ENCODE peak calls at places on chromosomes 12 and 14, in four cellular contexts. One of them, this sample, is unnamed.

GRCh38 chr14:71701990-71702389 is 230.2 kb upstream of the RGS6 start:
- DNase-seq in GM12891: no peak
- DNase-seq in K562: no peak
- DNase-seq in GM12878: no peak
- DNase-seq in this sample: no peak

GRCh38 chr14:81164167-81164774 is 56.5 kb downstream of the GTF2A1 start:
- DNase-seq in GM12891: peak
- DNase-seq in K562: peak
- DNase-seq in GM12878: peak
- DNase-seq in this sample: peak

GRCh38 chr12:69054343-69055056 is 121.5 kb upstream of the CPM start:
- DNase-seq in GM12891: no peak
- DNase-seq in K562: no peak
- DNase-seq in GM12878: no peak
- DNase-seq in this sample: no peak

GRCh38 chr12:5516781-5517180 is 84.9 kb downstream of the NTF3 start:
- DNase-seq in GM12891: no peak
- DNase-seq in K562: no peak
- DNase-seq in GM12878: no peak
- DNase-seq in this sample: no peak

GRCh38 chr12:109387425-109388166 is 39.9 kb downstream of the MYO1H start:
- DNase-seq in GM12891: no peak
- DNase-seq in K562: peak
- DNase-seq in GM12878: no peak
- DNase-seq in this sample: no peak

GRCh38 chr14:54209501-54210231 is 187.1 kb upstream of the CDKN3 start:
- DNase-seq in GM12891: no peak
- DNase-seq in K562: no peak
- DNase-seq in GM12878: no peak
- DNase-seq in this sample: no peak

GRCh38 chr12:106767954-106768501 is 6.5 kb upstream of the RIC8B start:
- DNase-seq in GM12891: no peak
- DNase-seq in K562: no peak
- DNase-seq in GM12878: no peak
- DNase-seq in this sample: no peak

GRCh38 chr14:23185046-23185445 is 1.6 kb upstream of the SLC7A8 start:
- DNase-seq in GM12891: no peak
- DNase-seq in K562: no peak
- DNase-seq in GM12878: no peak
- DNase-seq in this sample: no peak

GRCh38 chr12:54439521-54440255 is 20.6 kb upstream of the ITGA5 start:
- DNase-seq in GM12891: no peak
- DNase-seq in K562: peak
- DNase-seq in GM12878: no peak
- DNase-seq in this sample: no peak

GRCh38 chr14:33275879-33276278 is 337.2 kb downstream of the NPAS3 start:
- DNase-seq in GM12891: no peak
- DNase-seq in K562: no peak
- DNase-seq in GM12878: no peak
- DNase-seq in this sample: no peak

GRCh38 chr12:126784328-126784921 is 1482.5 kb upstream of the TMEM132C start:
- DNase-seq in GM12891: no peak
- DNase-seq in K562: peak
- DNase-seq in GM12878: no peak
- DNase-seq in this sample: no peak

GRCh38 chr14:54600685-54601084 is 33.8 kb downstream of the SAMD4A start:
- DNase-seq in GM12891: no peak
- DNase-seq in K562: no peak
- DNase-seq in GM12878: no peak
- DNase-seq in this sample: no peak

GRCh38 chr14:66624319-66624937 is 116.5 kb downstream of the GPHN start:
- DNase-seq in GM12891: peak
- DNase-seq in K562: peak
- DNase-seq in GM12878: peak
- DNase-seq in this sample: peak

GRCh38 chr14:100762901-100763300 is 36.2 kb downstream of the DLK1 start:
- DNase-seq in GM12891: no peak
- DNase-seq in K562: no peak
- DNase-seq in GM12878: no peak
- DNase-seq in this sample: no peak

GRCh38 chr12:3885179-3886094 is 12.2 kb upstream of the PARP11 start:
- DNase-seq in GM12891: no peak
- DNase-seq in K562: no peak
- DNase-seq in GM12878: no peak
- DNase-seq in this sample: no peak

GRCh38 chr14:41549821-41550597 is 56.7 kb upstream of the LRFN5 start:
- DNase-seq in GM12891: no peak
- DNase-seq in K562: no peak
- DNase-seq in GM12878: no peak
- DNase-seq in this sample: no peak

GRCh38 chr12:52356762-52357580 is 10.3 kb downstream of the KRT85 start:
- DNase-seq in GM12891: no peak
- DNase-seq in K562: no peak
- DNase-seq in GM12878: no peak
- DNase-seq in this sample: no peak

GRCh38 chr12:69545081-69545480 is 40.2 kb upstream of the CCT2 start:
- DNase-seq in GM12891: no peak
- DNase-seq in K562: no peak
- DNase-seq in GM12878: no peak
- DNase-seq in this sample: no peak

GRCh38 chr14:86852530-86852929 is 1140.5 kb downstream of the GALC start:
- DNase-seq in GM12891: no peak
- DNase-seq in K562: no peak
- DNase-seq in GM12878: no peak
- DNase-seq in this sample: no peak

GRCh38 chr14:89965839-89966238 is 10.1 kb downstream of the TDP1 start:
- DNase-seq in GM12891: no peak
- DNase-seq in K562: no peak
- DNase-seq in GM12878: no peak
- DNase-seq in this sample: no peak

GRCh38 chr14:105844810-105845724 is 318.7 kb downstream of the TMEM121 start:
- DNase-seq in GM12891: no peak
- DNase-seq in K562: no peak
- DNase-seq in GM12878: no peak
- DNase-seq in this sample: no peak

GRCh38 chr12:20366776-20367409 is 1.4 kb upstream of the PDE3A start:
- DNase-seq in GM12891: no peak
- DNase-seq in K562: no peak
- DNase-seq in GM12878: no peak
- DNase-seq in this sample: no peak

GRCh38 chr14:104292084-104292970 is 153.9 kb downstream of the KIF26A start:
- DNase-seq in GM12891: no peak
- DNase-seq in K562: no peak
- DNase-seq in GM12878: no peak
- DNase-seq in this sample: no peak

GRCh38 chr12:10726945-10727344 is 3.8 kb upstream of the YBX3 start:
- DNase-seq in GM12891: no peak
- DNase-seq in K562: no peak
- DNase-seq in GM12878: no peak
- DNase-seq in this sample: no peak

GRCh38 chr12:49546481-49546880 is 7.7 kb downstream of the KCNH3 start:
- DNase-seq in GM12891: no peak
- DNase-seq in K562: no peak
- DNase-seq in GM12878: no peak
- DNase-seq in this sample: no peak

GRCh38 chr12:49543221-49543913 is 4.5 kb downstream of the KCNH3 start:
- DNase-seq in GM12891: no peak
- DNase-seq in K562: no peak
- DNase-seq in GM12878: no peak
- DNase-seq in this sample: no peak

GRCh38 chr12:49547090-49547690 is 8.4 kb downstream of the KCNH3 start:
- DNase-seq in GM12891: no peak
- DNase-seq in K562: no peak
- DNase-seq in GM12878: no peak
- DNase-seq in this sample: no peak

GRCh38 chr12:49543914-49544815 is 5.3 kb downstream of the KCNH3 start:
- DNase-seq in GM12891: no peak
- DNase-seq in K562: no peak
- DNase-seq in GM12878: no peak
- DNase-seq in this sample: no peak

GRCh38 chr12:49545815-49546214 is 7.0 kb downstream of the KCNH3 start:
- DNase-seq in GM12891: no peak
- DNase-seq in K562: no peak
- DNase-seq in GM12878: no peak
- DNase-seq in this sample: no peak
- TF ChIP-seq POLR2AphosphoS5 in GM12891: no peak
- TF ChIP-seq POLR2AphosphoS5 in K562: no peak
- TF ChIP-seq POLR2AphosphoS5 in GM12878: no peak
- TF ChIP-seq POLR2AphosphoS5 in this sample: no peak

GRCh38 chr12:122162976-122163375 is 11.0 kb downstream of the IL31 start:
- DNase-seq in GM12891: no peak
- DNase-seq in K562: no peak
- DNase-seq in GM12878: no peak
- DNase-seq in this sample: no peak

GRCh38 chr12:122171399-122171798 is 2.6 kb downstream of the IL31 start:
- DNase-seq in GM12891: no peak
- DNase-seq in K562: no peak
- DNase-seq in GM12878: no peak
- DNase-seq in this sample: no peak

GRCh38 chr12:122167328-122167925 is 6.6 kb downstream of the IL31 start:
- DNase-seq in GM12891: no peak
- DNase-seq in K562: no peak
- DNase-seq in GM12878: no peak
- DNase-seq in this sample: no peak

GRCh38 chr12:122168492-122168891 is 5.5 kb downstream of the IL31 start:
- DNase-seq in GM12891: no peak
- DNase-seq in K562: no peak
- DNase-seq in GM12878: no peak
- DNase-seq in this sample: no peak

GRCh38 chr12:122166422-122167327 is 7.3 kb downstream of the IL31 start:
- DNase-seq in GM12891: no peak
- DNase-seq in K562: peak
- DNase-seq in GM12878: peak
- DNase-seq in this sample: no peak
- TF ChIP-seq TAF1 in GM12891: no peak
- TF ChIP-seq TAF1 in K562: no peak
- TF ChIP-seq TAF1 in GM12878: no peak
- TF ChIP-seq TAF1 in this sample: no peak

GRCh38 chr12:76455582-76456345 is 103.8 kb downstream of the OSBPL8 start:
- DNase-seq in GM12891: no peak
- DNase-seq in K562: peak
- DNase-seq in GM12878: peak
- DNase-seq in this sample: peak
- TF ChIP-seq POLR2AphosphoS5 in GM12891: no peak
- TF ChIP-seq POLR2AphosphoS5 in K562: no peak
- TF ChIP-seq POLR2AphosphoS5 in GM12878: no peak
- TF ChIP-seq POLR2AphosphoS5 in this sample: no peak

DNA sequence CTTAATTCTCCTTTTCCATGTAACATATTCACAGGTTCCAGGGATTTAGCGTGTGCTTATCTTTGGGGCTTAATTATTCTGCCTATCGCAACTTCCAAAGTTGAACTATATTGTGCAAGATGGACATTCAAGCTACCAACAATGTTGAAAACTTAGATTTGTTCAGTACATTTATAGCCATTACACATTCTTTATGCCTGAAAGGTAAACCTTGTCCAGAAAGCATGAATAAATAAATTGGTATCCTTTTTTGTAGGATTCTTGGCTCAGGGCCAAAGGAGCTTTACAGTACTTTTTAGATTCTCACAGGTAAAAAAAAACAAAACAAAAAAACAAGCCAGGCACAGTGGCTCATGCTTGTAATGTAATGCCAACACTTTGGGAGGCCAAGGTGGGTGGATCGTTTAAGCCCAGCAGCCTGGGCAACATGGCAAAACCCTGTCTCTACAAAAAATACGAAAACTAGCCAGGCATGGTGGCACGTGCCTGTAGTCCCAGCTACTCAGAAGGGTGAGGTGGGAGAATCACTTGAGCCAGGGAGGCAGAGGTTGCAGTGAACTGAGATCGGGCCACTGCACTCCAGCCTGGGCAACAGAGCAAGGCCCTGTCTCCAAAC is 3.2 kb downstream of the C12orf56 start:
- DNase-seq in GM12891: no peak
- DNase-seq in K562: no peak
- DNase-seq in GM12878: no peak
- DNase-seq in this sample: no peak
- TF ChIP-seq TAF1 in GM12891: no peak
- TF ChIP-seq TAF1 in K562: no peak
- TF ChIP-seq TAF1 in GM12878: no peak
- TF ChIP-seq TAF1 in this sample: no peak

This sample was measured in GM12892.